ENCODE peak calls at places on chromosomes 13 and 19, in six cellular contexts. Y is tibial nerve; W is lower lobe of right lung; U is A549; H is CD8-positive, alpha-beta T cell; G is tibial artery. Q is an unnamed sample.
A peak's percentile ranks its signal among the peaks of the same experiment; 100 is the strongest.

GRCh38 chr19:35911790-35912189 is 3.7 kb upstream of the TYROBP start:
- DNase-seq in U (peak; percentile 59), G (no peak), W (peak; percentile 58), H (no peak), Y (no peak), Q (no peak)

GRCh38 chr19:11288349-11288748 is 7.6 kb upstream of the TSPAN16 start:
- DNase-seq in G (no peak), U (peak; percentile 32), W (no peak), H (no peak), Y (no peak), Q (no peak)

GRCh38 chr19:54040003-54040402 is 23.7 kb downstream of the VSTM1 start:
- DNase-seq in U (no peak), H (no peak), Y (no peak), G (no peak), W (no peak), Q (no peak)

GRCh38 chr19:7509625-7510024 is 6.3 kb upstream of the ZNF358 start:
- DNase-seq in H (no peak), W (no peak), G (no peak), Y (no peak), U (no peak), Q (no peak)

GRCh38 chr19:41367848-41368301 is 3.9 kb upstream of the B9D2 start:
- DNase-seq in Y (no peak), G (no peak), U (peak; percentile 77), W (no peak), H (no peak), Q (no peak)

GRCh38 chr13:112674412-112675383 is 15.1 kb upstream of the ATP11A start:
- DNase-seq in Y (no peak), H (no peak), W (peak; percentile 14), G (no peak), U (no peak), Q (no peak)

GRCh38 chr13:99403458-99403971 is 96.3 kb upstream of the GPR183 start:
- DNase-seq in H (peak; percentile 35), W (no peak), G (no peak), Y (no peak), U (no peak), Q (no peak)

GRCh38 chr19:44113784-44114390 is 688 bp downstream of the ZNF225 start:
- DNase-seq in G (no peak), Y (no peak), H (peak; percentile 13), U (no peak), W (no peak), Q (no peak)

GRCh38 chr13:40665061-40665753 is 1.2 kb downstream of the FOXO1 start:
- DNase-seq in U (peak; percentile 42), H (peak; percentile 38), Y (no peak), G (peak; percentile 73), W (peak; percentile 69), Q (no peak)

GRCh38 chr13:73720216-73720840 is 413.9 kb downstream of the KLF12 start:
- DNase-seq in G (no peak), U (no peak), W (no peak), Y (no peak), H (no peak), Q (no peak)

GRCh38 chr13:26386026-26386425 is 132.1 kb downstream of the CDK8 start:
- DNase-seq in U (no peak), H (no peak), W (no peak), G (no peak), Y (no peak), Q (peak; percentile 7)

GRCh38 chr19:33248954-33249613 is 23.4 kb upstream of the SLC7A10 start:
- DNase-seq in W (peak; percentile 83), G (no peak), U (peak; percentile 63), Y (no peak), H (no peak), Q (no peak)

GRCh38 chr13:95564948-95565347 is 12.4 kb downstream of the CLDN10 start:
- DNase-seq in Y (no peak), G (no peak), H (no peak), W (no peak), U (no peak), Q (no peak)

GRCh38 chr13:34257980-34258379 is 440.0 kb downstream of the RFC3 start:
- DNase-seq in W (no peak), U (no peak), G (no peak), Y (no peak), H (no peak), Q (no peak)

GRCh38 chr19:18014197-18014596 is 6.2 kb downstream of the ARRDC2 start:
- DNase-seq in U (no peak), W (no peak), H (peak; percentile 60), Y (no peak), G (no peak), Q (no peak)

GRCh38 chr13:110226051-110226562 is 80.8 kb downstream of the COL4A1 start:
- DNase-seq in U (no peak), H (no peak), Y (no peak), G (no peak), W (no peak), Q (no peak)

GRCh38 chr19:9727644-9728043 is 40.9 kb downstream of the ZNF846 start:
- DNase-seq in Y (no peak), G (no peak), W (no peak), H (no peak), U (no peak), Q (no peak)

GRCh38 chr19:43784251-43784980 is 3.6 kb upstream of the KCNN4 start:
- DNase-seq in H (peak; percentile 75), U (peak; percentile 89), Y (no peak), G (peak; percentile 70), W (no peak), Q (no peak)

GRCh38 chr13:46555722-46556121 is 2.8 kb downstream of the LRCH1 start:
- DNase-seq in Y (no peak), U (no peak), H (no peak), G (no peak), W (no peak), Q (no peak)

GRCh38 chr13:23449386-23450162 is 16.1 kb upstream of the SACS start:
- DNase-seq in Y (no peak), G (no peak), W (no peak), U (no peak), H (no peak), Q (no peak)

GRCh38 chr13:35953537-35954206 is 177.5 kb downstream of the DCLK1 start:
- DNase-seq in H (no peak), U (peak; percentile 48), Y (peak; percentile 70), W (peak; percentile 44), G (peak; percentile 89), Q (no peak)

GRCh38 chr13:58712191-58712590 is 1080.6 kb downstream of the PCDH17 start:
- DNase-seq in H (no peak), G (no peak), U (peak; percentile 0), W (no peak), Y (no peak), Q (no peak)

GRCh38 chr19:6516659-6517291 is 14.1 kb upstream of the TNFSF9 start:
- DNase-seq in G (peak; percentile 86), Y (peak; percentile 74), W (peak; percentile 94), U (peak; percentile 83), H (peak; percentile 93), Q (no peak)

GRCh38 chr19:43503501-43504425 is 783 bp downstream of the PHLDB3 start:
- DNase-seq in U (peak; percentile 94), W (peak; percentile 98), H (peak; percentile 99), G (peak; percentile 98), Y (peak; percentile 98), Q (peak; percentile 46)

GRCh38 chr19:44723299-44723951 is 24.5 kb downstream of the CEACAM16 start:
- DNase-seq in U (no peak), G (no peak), W (no peak), H (no peak), Y (no peak), Q (no peak)

GRCh38 chr13:38752726-38753125 is 65.8 kb downstream of the FREM2 start:
- DNase-seq in U (no peak), Y (no peak), W (no peak), G (no peak), H (no peak), Q (no peak)

DNA sequence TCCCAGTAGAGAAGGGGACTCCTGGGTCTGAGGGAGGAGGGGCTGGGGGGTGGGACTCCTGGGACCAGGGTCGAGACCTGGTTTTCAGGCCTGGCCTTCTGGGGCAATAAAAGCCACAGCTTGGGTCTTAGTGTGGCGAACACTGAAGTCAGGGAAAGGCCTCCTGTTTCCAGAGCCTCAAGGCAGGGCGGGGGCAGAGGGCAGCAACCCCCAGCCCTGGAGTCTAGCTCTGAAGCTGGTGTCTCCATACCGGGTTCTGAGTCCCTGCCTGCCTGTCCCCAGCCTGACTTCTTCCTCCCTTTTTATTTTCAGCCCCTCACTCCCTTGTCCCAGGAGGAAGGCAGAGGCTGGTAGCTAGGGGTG is 291 bp upstream of the GRIN2D start:
- DNase-seq in G (no peak), U (peak; percentile 51), H (no peak), W (no peak), Y (no peak), Q (no peak)
- H3K4me3 ChIP-seq in G (no peak overlapping the region), U (peak overlapping the region; percentile 45), H (no peak overlapping the region), W (no peak overlapping the region), Y (no peak overlapping the region), Q (peak overlapping the region; percentile 67)

DNA sequence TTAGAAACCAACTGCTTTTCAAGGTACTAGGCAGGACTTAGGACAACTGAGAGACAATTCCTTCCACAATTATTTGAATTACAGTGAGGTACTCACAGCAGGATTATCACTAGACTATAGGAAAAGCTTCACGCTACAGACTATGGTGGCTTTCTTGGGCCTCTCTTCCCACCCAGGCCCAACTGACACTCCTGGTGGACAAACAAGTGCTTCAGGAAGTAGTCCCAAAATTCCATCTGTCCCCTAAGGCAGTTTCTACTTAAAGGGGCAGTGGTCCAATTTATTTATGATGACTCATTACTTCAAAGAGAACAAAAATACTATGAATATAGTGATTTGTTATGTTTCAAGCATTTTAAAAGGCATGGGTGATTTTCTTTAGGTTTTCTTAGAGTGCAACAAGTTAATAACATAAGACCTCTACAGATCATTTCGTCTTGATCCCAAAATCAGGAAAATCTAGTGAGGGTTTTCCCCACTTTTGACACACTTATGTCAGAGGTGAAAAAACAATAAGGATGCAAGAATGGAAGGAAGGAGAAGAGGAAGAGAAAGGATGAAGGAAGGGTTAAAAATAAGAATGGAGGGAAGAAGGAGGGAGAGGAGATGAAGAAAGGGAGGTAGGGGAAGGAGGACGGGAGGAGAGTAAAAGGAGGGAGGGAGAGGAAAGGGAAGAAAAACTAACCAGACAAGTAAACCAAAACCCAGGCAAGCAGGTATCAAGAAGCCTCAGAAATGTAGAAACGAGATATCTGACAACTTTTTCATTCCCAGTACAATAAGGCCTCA is 100.7 kb downstream of the SERP2 start:
- DNase-seq in W (no peak), U (peak; percentile 63), Y (no peak), H (no peak), G (no peak), Q (no peak)
- H3K27ac ChIP-seq in W (no peak overlapping the region), U (peak overlapping the region; percentile 54), Y (no peak overlapping the region), H (no peak overlapping the region), G (peak overlapping the region; percentile 39), Q (no peak overlapping the region)

GRCh38 chr19:16066611-16067104 is 9.6 kb upstream of the TPM4 start:
- DNase-seq in G (peak; percentile 74), W (peak; percentile 49), Y (no peak), H (peak; percentile 49), U (peak; percentile 79), Q (no peak)
- TF ChIP-seq CTCF in G (peak; percentile 25), W (peak; percentile 44), Y (peak; percentile 29), H (no peak), U (peak; percentile 30), Q (no peak)

GRCh38 chr13:77696863-77697207 is 652 bp upstream of the SLAIN1 start:
- DNase-seq in Y (no peak), W (no peak), U (no peak), G (no peak), H (no peak), Q (no peak)
- H3K4me3 ChIP-seq in Y (no peak overlapping the region), W (peak overlapping the region; percentile 71), U (peak overlapping the region; percentile 85), G (peak overlapping the region; percentile 87), H (peak overlapping the region; percentile 88), Q (peak overlapping the region; percentile 51)